ENCODE peak calls at places on chromosomes 7 and 10, in seven cellular contexts. P is fibroblast of lung, A is cardiac muscle cell, U is lung, Z is heart left ventricle, M is ovary, J is mammary epithelial cell. N is an unnamed sample.

GRCh38 chr7:30998180-30998579 is 34.4 kb downstream of the GHRHR start:
- DNase-seq in J (no peak), Z (peak; percentile 49), U (no peak), A (no peak), P (no peak), M (no peak), N (no peak)

GRCh38 chr10:37707829-37708578 is 149.4 kb downstream of the ZNF248 start:
- DNase-seq in M (no peak), U (no peak), Z (no peak), J (no peak), A (no peak), P (no peak), N (no peak)

GRCh38 chr7:4883352-4884144 is at the start of gene RADIL:
- DNase-seq in U (peak; percentile 95), M (peak; percentile 92), A (peak; percentile 91), P (peak; percentile 87), J (peak; percentile 70), Z (peak; percentile 90), N (no peak)

GRCh38 chr10:28137907-28138880 is 139.3 kb upstream of the ODAD2 start:
- DNase-seq in J (peak; percentile 1), A (peak; percentile 18), M (no peak), P (no peak), U (no peak), Z (no peak), N (no peak)

GRCh38 chr7:140478361-140479061 is 794 bp downstream of the MKRN1 start:
- DNase-seq in Z (peak; percentile 37), U (peak; percentile 32), A (peak; percentile 47), P (peak; percentile 51), M (peak; percentile 64), J (peak; percentile 46), N (no peak)

GRCh38 chr7:123864438-123864837 is 19.5 kb downstream of the HYAL4 start:
- DNase-seq in Z (no peak), P (no peak), M (no peak), A (no peak), U (no peak), J (no peak), N (no peak)

GRCh38 chr7:46256870-46257528 is 335.9 kb upstream of the IGFBP3 start:
- DNase-seq in Z (no peak), P (no peak), J (peak; percentile 50), U (no peak), M (no peak), A (no peak), N (no peak)

GRCh38 chr7:134513169-134513752 is 14.1 kb upstream of the AKR1B10 start:
- DNase-seq in P (peak; percentile 67), Z (no peak), A (peak; percentile 71), U (no peak), M (no peak), J (peak; percentile 75), N (no peak)

GRCh38 chr7:80206763-80207162 is 72.1 kb downstream of the GNAI1 start:
- DNase-seq in J (no peak), M (no peak), Z (no peak), A (no peak), U (no peak), P (no peak), N (no peak)

GRCh38 chr10:26858707-26859034 is 2.1 kb downstream of the ABI1 start:
- DNase-seq in P (peak; percentile 11), Z (no peak), J (peak; percentile 89), M (no peak), U (no peak), A (peak; percentile 34), N (no peak)

GRCh38 chr7:29951206-29951605 is 38.4 kb downstream of the SCRN1 start:
- DNase-seq in Z (no peak), A (no peak), U (no peak), J (no peak), M (no peak), P (no peak), N (no peak)

GRCh38 chr10:110918633-110919348 is at the start of gene BBIP1:
- DNase-seq in U (no peak), J (peak; percentile 100), M (peak; percentile 95), P (peak; percentile 100), Z (no peak), A (peak; percentile 100), N (peak; percentile 99)

GRCh38 chr10:21020545-21020944 is 123.4 kb upstream of the NEBL start:
- DNase-seq in U (no peak), J (peak; percentile 9), Z (no peak), P (no peak), A (peak; percentile 16), M (no peak), N (no peak)

GRCh38 chr7:96998333-96998732 is 7.0 kb upstream of the DLX6 start:
- DNase-seq in A (no peak), J (no peak), M (no peak), P (no peak), U (no peak), Z (no peak), N (no peak)

GRCh38 chr10:113047151-113047550 is 97.1 kb downstream of the TCF7L2 start:
- DNase-seq in Z (no peak), A (no peak), J (no peak), M (no peak), P (no peak), U (no peak), N (no peak)

GRCh38 chr10:48517482-48517881 is 87.4 kb downstream of the ARHGAP22 start:
- DNase-seq in P (no peak), M (no peak), J (no peak), Z (no peak), A (no peak), U (no peak), N (no peak)

GRCh38 chr7:107614425-107614824 is 34.4 kb downstream of the BCAP29 start:
- DNase-seq in Z (no peak), P (peak; percentile 67), J (peak; percentile 79), U (no peak), A (peak; percentile 77), M (no peak), N (peak; percentile 33)

GRCh38 chr7:94393251-94393758 is 1.4 kb upstream of the COL1A2 start:
- DNase-seq in U (no peak), A (peak; percentile 54), Z (peak; percentile 33), P (peak; percentile 54), M (peak; percentile 67), J (no peak), N (no peak)

GRCh38 chr10:17872191-17873091 is 63.3 kb downstream of the MRC1 start:
- DNase-seq in U (no peak), P (peak; percentile 31), M (no peak), A (peak; percentile 60), J (peak; percentile 8), Z (no peak), N (no peak)

GRCh38 chr10:68562666-68563522 is 2.8 kb downstream of the TET1 start:
- DNase-seq in Z (no peak), U (no peak), M (no peak), A (peak; percentile 71), J (no peak), P (peak; percentile 75), N (no peak)
- H3K4me3 ChIP-seq in Z (no peak overlapping the region), U (no peak overlapping the region), M (peak overlapping the region; percentile 67), A (peak overlapping the region; percentile 94), J (no peak overlapping the region), P (peak overlapping the region; percentile 53), N (peak overlapping the region; percentile 77)

GRCh38 chr7:92720604-92721350 is 115.6 kb downstream of the CDK6 start:
- DNase-seq in J (no peak), U (no peak), Z (no peak), P (no peak), A (no peak), M (no peak), N (no peak)
- TF ChIP-seq CTCF in J (no peak), U (no peak), Z (no peak), P (no peak), A (no peak), M (no peak), N (no peak)

DNA sequence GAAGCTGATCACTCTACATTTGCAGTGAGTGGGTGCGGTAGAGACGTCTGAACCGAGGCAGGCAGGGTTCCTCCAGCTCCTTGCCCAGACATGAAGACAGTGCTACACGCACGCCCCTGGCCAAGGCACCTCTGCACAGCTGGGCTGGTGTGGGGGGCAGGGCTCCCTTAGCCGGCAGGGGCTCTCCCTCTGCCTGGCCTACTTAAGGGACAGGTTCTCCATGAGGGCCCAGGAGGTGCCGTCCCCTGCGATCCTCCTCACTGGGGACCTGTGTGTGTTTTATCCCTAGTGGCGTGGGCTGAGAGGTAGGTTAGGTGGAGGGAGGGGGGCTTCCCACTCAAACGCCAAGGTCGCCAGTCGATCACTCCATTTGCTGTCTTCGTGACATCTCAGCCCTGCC is 35.3 kb downstream of the IL15RA start:
- DNase-seq in J (no peak), M (no peak), A (no peak), U (no peak), P (no peak), Z (no peak), N (no peak)
- H3K27ac ChIP-seq in J (no peak overlapping the region), M (no peak overlapping the region), A (no peak overlapping the region), U (peak overlapping the region; percentile 82), P (no peak overlapping the region), Z (peak overlapping the region; percentile 94), N (no peak overlapping the region)

GRCh38 chr10:73433538-73433867 is at the start of gene MSS51:
- DNase-seq in M (no peak), Z (peak; percentile 49), A (no peak), P (no peak), U (no peak), J (no peak), N (no peak)
- H3K4me3 ChIP-seq in M (no peak within 1 kb of the TSS), Z (no peak within 1 kb of the TSS), A (no peak within 1 kb of the TSS), P (no peak within 1 kb of the TSS), U (no peak within 1 kb of the TSS), J (no peak within 1 kb of the TSS), N (no peak within 1 kb of the TSS)

DNA sequence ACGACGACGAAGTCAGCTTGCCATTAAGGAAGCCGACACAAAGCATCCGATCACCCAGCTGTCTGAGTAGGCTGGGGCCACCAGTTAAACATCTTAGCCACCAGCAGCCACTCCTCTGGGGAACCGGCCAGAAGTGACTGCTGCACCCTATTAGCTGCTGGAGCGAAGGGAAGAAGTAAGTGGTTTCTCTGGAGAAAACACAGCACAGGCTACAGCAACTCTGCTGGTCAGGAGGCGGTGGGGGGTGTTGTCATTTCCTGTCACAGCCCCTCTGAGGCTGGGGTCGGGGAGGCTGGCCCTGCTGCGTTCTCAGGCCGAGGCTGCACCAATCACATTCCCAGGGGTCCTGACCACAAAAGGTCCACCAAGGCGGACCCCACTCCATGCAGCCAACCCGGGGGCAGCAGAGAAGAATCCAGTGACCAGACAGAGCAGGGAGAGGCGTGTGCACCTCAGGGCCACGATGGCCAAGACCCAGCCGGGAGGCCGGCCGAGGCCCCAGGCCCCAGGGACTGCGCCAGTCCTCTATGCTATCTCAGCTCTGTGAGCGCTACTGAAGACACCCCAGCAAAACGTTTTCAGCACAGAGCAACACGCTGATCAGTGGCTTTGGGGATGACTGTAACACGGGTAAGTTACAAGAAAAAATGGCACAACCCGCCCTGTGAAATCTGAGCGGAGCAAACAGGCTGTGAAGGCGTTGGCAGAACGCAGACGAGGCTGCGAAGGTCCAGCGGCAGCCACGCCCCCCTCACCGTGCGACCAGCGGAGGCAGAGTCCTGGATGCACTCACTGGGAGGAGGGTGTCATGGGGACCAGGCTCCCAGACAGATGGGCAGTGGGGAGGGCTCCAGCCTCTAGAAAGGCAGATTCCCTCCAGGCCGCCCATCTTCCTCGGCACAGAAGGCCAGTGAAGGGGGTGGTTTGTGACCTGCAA is 24.8 kb downstream of the STK32C start:
- DNase-seq in P (peak; percentile 7), U (no peak), M (no peak), A (peak; percentile 7), J (no peak), Z (no peak), N (no peak)
- TF ChIP-seq CTCF in P (no peak), U (no peak), M (no peak), A (no peak), J (no peak), Z (no peak), N (no peak)

GRCh38 chr7:12423355-12423994 is 19.8 kb upstream of the VWDE start:
- DNase-seq in J (peak; percentile 55), P (peak; percentile 77), U (no peak), A (peak; percentile 14), M (no peak), Z (no peak), N (no peak)
- H3K27ac ChIP-seq in J (no peak overlapping the region), P (no peak overlapping the region), U (no peak overlapping the region), A (no peak overlapping the region), M (no peak overlapping the region), Z (no peak overlapping the region), N (no peak overlapping the region)

N was measured in AG04450.